ENCODE peak calls at places on chromosome 20, in five cellular contexts. L is body of pancreas, A is A673, I is HCT116, P is MM.1S. R is an unnamed sample.

GRCh38 chr20:48827880-48828733 is at the start of gene PREX1:
- DNase-seq in L (peak), A (peak), I (no peak), P (peak), R (no peak)

GRCh38 chr20:62805711-62806382 is 1.2 kb downstream of the OGFR start:
- DNase-seq in L (no peak), A (no peak), I (no peak), P (no peak), R (no peak)

GRCh38 chr20:62683136-62683535 is 25.5 kb upstream of the NTSR1 start:
- DNase-seq in L (no peak), A (no peak), I (no peak), P (no peak), R (no peak)

GRCh38 chr20:43662943-43663655 is 3.8 kb upstream of the MYBL2 start:
- DNase-seq in L (no peak), A (no peak), I (no peak), P (no peak), R (peak)

GRCh38 chr20:21618697-21619421 is 86.6 kb upstream of the PAX1 start:
- DNase-seq in L (no peak), A (no peak), I (no peak), P (peak), R (no peak)

GRCh38 chr20:49424536-49424935 is 57.9 kb downstream of the KCNB1 start:
- DNase-seq in L (no peak), A (peak), I (no peak), P (no peak), R (no peak)

GRCh38 chr20:62027116-62027515 is 38.6 kb downstream of the TAF4 start:
- DNase-seq in L (no peak), A (no peak), I (no peak), P (no peak), R (no peak)

GRCh38 chr20:48190757-48191156 is 405.5 kb upstream of the SULF2 start:
- DNase-seq in L (no peak), A (no peak), I (no peak), P (no peak), R (no peak)

GRCh38 chr20:25360631-25361286 is 29.9 kb downstream of the ABHD12 start:
- DNase-seq in L (no peak), A (no peak), I (no peak), P (no peak), R (no peak)

GRCh38 chr20:43680976-43681375 is 14.1 kb downstream of the MYBL2 start:
- DNase-seq in L (no peak), A (no peak), I (no peak), P (peak), R (no peak)

GRCh38 chr20:60049601-60050000 is 91.4 kb downstream of the CDH26 start:
- DNase-seq in L (no peak), A (no peak), I (no peak), P (no peak), R (no peak)

GRCh38 chr20:62219992-62220665 is at the start of gene HRH3:
- DNase-seq in L (peak), A (peak), I (no peak), P (peak), R (no peak)

DNA sequence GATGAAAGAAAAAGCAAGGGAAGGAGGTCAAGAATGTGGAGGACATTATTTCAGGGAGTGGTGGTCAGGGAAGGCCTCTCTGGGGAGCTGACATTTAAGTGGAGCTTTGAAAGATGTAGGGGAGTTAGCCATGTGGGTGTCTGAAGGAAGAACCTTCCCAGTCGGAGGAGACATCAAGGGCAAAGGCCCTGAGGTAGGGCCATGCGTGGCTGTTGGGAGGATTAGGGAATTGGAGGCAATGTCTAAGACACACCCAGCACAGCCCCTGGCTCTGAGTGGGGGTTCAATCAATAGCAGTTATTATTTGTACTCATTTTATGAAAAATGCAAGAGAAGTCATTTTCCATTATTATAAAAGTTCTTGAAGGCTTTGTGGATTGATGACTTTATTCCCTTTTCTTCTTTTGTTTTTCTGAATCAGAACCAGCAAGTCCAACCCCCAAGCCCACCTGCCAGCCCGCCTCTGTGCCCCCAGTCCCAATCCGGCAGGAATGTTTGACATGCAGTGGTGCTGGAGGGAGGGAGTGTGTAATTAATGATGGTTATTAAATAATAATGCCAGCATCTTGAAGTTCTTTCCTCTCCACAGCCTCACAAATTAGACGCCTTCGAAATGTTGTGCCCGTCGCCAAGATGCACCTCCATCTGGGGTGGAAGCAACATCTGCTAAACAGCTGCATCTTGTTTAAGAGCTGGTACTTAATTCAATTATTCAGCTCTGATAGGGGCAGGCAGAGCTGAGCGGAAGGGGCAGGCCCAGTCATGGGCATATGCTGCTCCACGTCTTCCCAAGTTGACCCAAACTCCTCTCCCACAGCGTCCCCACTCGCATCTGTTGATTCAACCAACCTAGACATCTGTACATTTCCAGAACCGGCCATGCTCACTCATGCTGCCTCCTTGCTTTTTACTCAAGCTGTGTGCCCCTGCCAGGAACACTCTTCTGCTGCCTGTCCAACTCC is 81.3 kb upstream of the SIRPA start:
- DNase-seq in L (no peak), A (no peak), I (no peak), P (no peak), R (no peak)
- H3K27ac ChIP-seq in L (no peak), A (no peak), I (no peak), P (no peak), R (peak)

GRCh38 chr20:12201289-12201991 is 283.7 kb downstream of the BTBD3 start:
- DNase-seq in L (no peak), A (peak), I (no peak), P (no peak), R (no peak)

GRCh38 chr20:12207875-12208274 is 290.2 kb downstream of the BTBD3 start:
- DNase-seq in L (peak), A (peak), I (peak), P (peak), R (peak)

GRCh38 chr20:12199703-12200102 is 282.0 kb downstream of the BTBD3 start:
- DNase-seq in L (no peak), A (no peak), I (no peak), P (no peak), R (no peak)

GRCh38 chr20:12203399-12203798 is 285.7 kb downstream of the BTBD3 start:
- DNase-seq in L (no peak), A (no peak), I (no peak), P (no peak), R (no peak)

DNA sequence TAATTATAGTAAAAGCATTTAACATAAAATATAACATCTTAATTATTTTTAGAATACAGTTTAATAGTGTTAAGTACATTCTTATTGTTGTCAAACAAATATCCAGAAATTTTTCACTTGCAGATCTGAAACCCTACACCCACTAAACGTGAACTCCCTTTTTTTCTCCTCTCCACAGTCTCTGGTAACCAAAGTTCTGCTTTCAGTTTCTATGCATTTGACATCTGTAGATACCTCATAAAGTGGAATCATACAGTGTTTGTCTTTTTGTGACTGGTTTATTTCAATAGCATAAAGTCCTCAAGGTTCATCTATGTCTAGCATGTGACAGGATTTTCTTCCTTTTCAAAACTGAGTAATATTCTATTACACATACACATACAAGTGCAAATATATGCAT is 286.3 kb downstream of the BTBD3 start:
- DNase-seq in L (no peak), A (no peak), I (no peak), P (peak), R (no peak)
- H3K27ac ChIP-seq in L (no peak), A (no peak), I (no peak), P (peak), R (no peak)

GRCh38 chr20:38072885-38073284 is 39.3 kb downstream of the RPRD1B start:
- DNase-seq in L (no peak), A (no peak), I (no peak), P (no peak), R (no peak)
- H3K27ac ChIP-seq in L (no peak), A (no peak), I (no peak), P (no peak), R (no peak)

GRCh38 chr20:35326732-35327073 is 34.5 kb upstream of the FAM83C start:
- DNase-seq in L (no peak), A (no peak), I (no peak), P (no peak), R (no peak)

GRCh38 chr20:35327074-35327976 is 35.1 kb upstream of the FAM83C start:
- DNase-seq in L (no peak), A (no peak), I (no peak), P (no peak), R (no peak)

GRCh38 chr20:35326021-35326731 is 34.0 kb upstream of the FAM83C start:
- DNase-seq in L (no peak), A (no peak), I (no peak), P (no peak), R (no peak)

GRCh38 chr20:35328095-35328685 is 36.0 kb upstream of the FAM83C start:
- DNase-seq in L (no peak), A (no peak), I (no peak), P (no peak), R (no peak)

DNA sequence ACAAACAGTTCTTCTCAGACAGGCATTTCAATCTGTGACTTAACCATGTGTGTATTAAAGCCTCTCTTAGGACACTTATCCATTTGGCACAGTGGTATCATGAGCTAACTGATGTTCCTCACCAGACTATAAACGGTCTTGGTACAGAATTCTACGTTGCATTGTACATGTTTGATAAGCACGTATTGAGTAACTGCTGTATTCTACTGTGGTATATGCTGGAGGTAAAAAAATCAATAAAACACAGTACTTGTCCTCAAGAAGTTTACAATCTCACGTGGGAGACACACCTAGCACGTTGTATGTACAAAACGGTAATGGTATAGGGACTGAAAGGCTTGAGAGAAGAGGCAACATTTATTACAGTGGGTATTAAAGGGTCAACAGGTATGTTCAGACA is 33.2 kb upstream of the FAM83C start:
- DNase-seq in L (no peak), A (no peak), I (no peak), P (no peak), R (no peak)
- H3K27ac ChIP-seq in L (no peak), A (no peak), I (no peak), P (no peak), R (no peak)

GRCh38 chr20:50932881-50933280 is 1.6 kb upstream of the ADNP start:
- DNase-seq in L (no peak), A (no peak), I (no peak), P (no peak), R (no peak)
- H3K27ac ChIP-seq in L (no peak), A (peak), I (no peak), P (no peak), R (peak)

GRCh38 chr20:17963114-17963897 is 5.3 kb downstream of the SNX5 start:
- DNase-seq in L (no peak), A (no peak), I (no peak), P (no peak), R (no peak)
- H3K27ac ChIP-seq in L (no peak), A (peak), I (no peak), P (no peak), R (peak)

DNA sequence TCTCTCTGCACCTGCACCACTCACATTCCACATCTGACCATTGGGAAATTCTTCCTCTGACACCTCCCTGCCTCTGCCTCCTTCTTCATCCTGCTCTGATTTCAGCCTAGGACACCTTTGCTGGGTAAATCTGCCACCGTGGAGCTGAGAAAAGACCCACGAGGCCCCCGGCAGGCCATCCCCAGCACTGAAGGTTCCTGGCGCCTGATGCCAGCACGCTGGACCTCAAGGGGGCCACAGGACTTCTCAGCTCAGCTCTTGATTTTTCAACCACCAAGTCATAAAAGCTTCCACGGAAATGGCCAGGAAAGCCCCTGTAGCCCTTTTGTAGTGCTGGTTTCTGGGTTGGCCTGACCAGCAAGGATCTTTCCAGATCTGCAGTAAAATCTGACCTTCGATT is 157.7 kb downstream of the BMP7 start:
- DNase-seq in L (no peak), A (no peak), I (no peak), P (no peak), R (no peak)
- H3K27ac ChIP-seq in L (no peak), A (no peak), I (no peak), P (no peak), R (no peak)

GRCh38 chr20:58701431-58702160 is 9.0 kb downstream of the NPEPL1 start:
- DNase-seq in L (peak), A (no peak), I (no peak), P (no peak), R (no peak)

GRCh38 chr20:58700823-58701222 is 8.2 kb downstream of the NPEPL1 start:
- DNase-seq in L (peak), A (no peak), I (no peak), P (no peak), R (no peak)

GRCh38 chr20:58698741-58699141 is 6.1 kb downstream of the NPEPL1 start:
- DNase-seq in L (peak), A (no peak), I (no peak), P (no peak), R (no peak)

GRCh38 chr20:58699246-58700107 is 6.9 kb downstream of the NPEPL1 start:
- DNase-seq in L (peak), A (no peak), I (no peak), P (no peak), R (no peak)

DNA sequence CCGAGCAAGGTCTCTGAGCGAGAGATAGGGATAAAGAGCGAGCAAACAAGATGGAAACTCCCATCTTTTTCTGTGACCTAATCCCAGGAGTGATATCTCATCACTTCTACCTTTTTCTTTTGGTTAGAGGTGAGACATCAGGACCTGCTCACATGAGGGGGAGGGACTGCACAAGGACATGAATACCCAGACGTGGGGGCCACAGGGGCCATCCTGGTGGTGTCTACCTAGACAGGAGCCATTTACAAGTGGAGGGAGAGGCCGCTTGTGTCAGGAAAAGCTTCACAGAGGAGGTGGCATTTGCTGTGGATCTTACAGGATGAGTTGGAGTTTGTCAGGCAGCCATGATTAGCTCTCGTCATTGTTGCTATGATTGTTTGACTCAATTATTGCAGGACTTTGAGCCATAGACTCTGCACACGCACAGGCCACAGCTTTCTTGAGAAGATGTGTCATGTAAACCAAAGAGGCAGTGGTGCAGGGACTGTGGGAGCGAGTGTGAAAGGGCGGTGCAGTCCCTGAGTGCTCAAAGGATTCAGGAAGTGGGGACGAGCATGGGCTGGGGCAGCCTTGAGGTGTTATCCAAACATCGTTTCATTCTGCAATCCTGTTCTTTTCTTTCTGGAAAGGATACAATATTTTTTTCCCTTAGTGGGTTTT is 7.7 kb downstream of the NPEPL1 start:
- DNase-seq in L (peak), A (no peak), I (no peak), P (no peak), R (no peak)
- H3K27ac ChIP-seq in L (no peak), A (no peak), I (no peak), P (no peak), R (no peak)

GRCh38 chr20:45826381-45827019 is 612 bp downstream of the TNNC2 start:
- DNase-seq in L (no peak), A (no peak), I (no peak), P (no peak), R (no peak)
- H3K27ac ChIP-seq in L (no peak), A (no peak), I (peak), P (no peak), R (no peak)

GRCh38 chr20:9068232-9068781 is 580 bp upstream of the PLCB4 start:
- DNase-seq in L (no peak), A (peak), I (no peak), P (no peak), R (no peak)
- H3K27ac ChIP-seq in L (no peak), A (peak), I (peak), P (no peak), R (peak)

R was measured in epithelial cell of prostate.